ENCODE peak calls at places on chromosome 14, in seven cellular contexts. J is HepG2, T is HCT116, H is SK-N-SH, D is GM12878, M is K562, F is H1. P is an unnamed sample.

GRCh38 chr14:61653507-61653906 is 41.8 kb upstream of the HIF1A start:
- DNase-seq in J (no peak), T (no peak), H (no peak), D (no peak), M (no peak), F (no peak), P (peak; percentile 26)

GRCh38 chr14:100721568-100721967 is 5.1 kb upstream of the DLK1 start:
- DNase-seq in J (no peak), T (no peak), H (no peak), D (no peak), M (no peak), F (no peak), P (no peak)

GRCh38 chr14:24238123-24238522 is 4.3 kb downstream of the TINF2 start:
- DNase-seq in J (no peak), T (no peak), H (no peak), D (no peak), M (no peak), F (no peak), P (no peak)

GRCh38 chr14:29851397-29851796 is 76.2 kb downstream of the PRKD1 start:
- DNase-seq in J (no peak), T (no peak), H (no peak), D (no peak), M (no peak), F (no peak), P (no peak)

GRCh38 chr14:77151245-77151644 is 9.7 kb upstream of the ZDHHC22 start:
- DNase-seq in J (no peak), T (no peak), H (peak; percentile 70), D (no peak), M (peak; percentile 31), F (no peak), P (no peak)

GRCh38 chr14:54366726-54367707 is 29.8 kb upstream of the CDKN3 start:
- DNase-seq in J (peak; percentile 84), T (peak; percentile 49), H (peak; percentile 30), D (no peak), M (peak; percentile 12), F (no peak), P (peak; percentile 87)

GRCh38 chr14:106518054-106518943 is 991.9 kb downstream of the TMEM121 start:
- DNase-seq in J (no peak), T (no peak), H (peak; percentile 11), D (no peak), M (no peak), F (no peak), P (no peak)

GRCh38 chr14:29339491-29339890 is 572.9 kb downstream of the FOXG1 start:
- DNase-seq in J (no peak), T (no peak), H (no peak), D (no peak), M (no peak), F (no peak), P (no peak)

GRCh38 chr14:98173291-98173690 is 1098.7 kb downstream of the BCL11B start:
- DNase-seq in J (no peak), T (no peak), H (no peak), D (no peak), M (no peak), F (no peak), P (no peak)

GRCh38 chr14:38693423-38693822 is 409.6 kb downstream of the SEC23A start:
- DNase-seq in J (no peak), T (no peak), H (no peak), D (no peak), M (no peak), F (no peak), P (no peak)

GRCh38 chr14:47284283-47284682 is 391.1 kb downstream of the MDGA2 start:
- DNase-seq in J (no peak), T (no peak), H (no peak), D (no peak), M (no peak), F (no peak), P (no peak)

GRCh38 chr14:103808403-103809001 is 38.9 kb downstream of the PPP1R13B start:
- DNase-seq in J (peak; percentile 58), T (peak; percentile 58), H (peak; percentile 80), D (no peak), M (peak; percentile 55), F (peak; percentile 27), P (no peak)

GRCh38 chr14:36818212-36818611 is 156.6 kb downstream of the PAX9 start:
- DNase-seq in J (no peak), T (no peak), H (no peak), D (no peak), M (no peak), F (no peak), P (no peak)

GRCh38 chr14:96299441-96299840 is 43.4 kb downstream of the BDKRB1 start:
- DNase-seq in J (no peak), T (no peak), H (peak; percentile 62), D (no peak), M (no peak), F (no peak), P (no peak)

GRCh38 chr14:63078606-63079005 is 33.3 kb upstream of the KCNH5 start:
- DNase-seq in J (no peak), T (no peak), H (no peak), D (no peak), M (no peak), F (no peak), P (no peak)

GRCh38 chr14:93073833-93074769 is 41.6 kb downstream of the ITPK1 start:
- DNase-seq in J (peak; percentile 62), T (no peak), H (no peak), D (no peak), M (no peak), F (no peak), P (no peak)

GRCh38 chr14:83757896-83758295 is 1772.0 kb upstream of the FLRT2 start:
- DNase-seq in J (no peak), T (no peak), H (no peak), D (no peak), M (no peak), F (no peak), P (no peak)

GRCh38 chr14:72701232-72701555 is 192.7 kb downstream of the DPF3 start:
- DNase-seq in J (no peak), T (no peak), H (peak; percentile 37), D (no peak), M (no peak), F (no peak), P (no peak)

GRCh38 chr14:51872396-51872795 is 12.0 kb downstream of the GNG2 start:
- DNase-seq in J (no peak), T (no peak), H (peak; percentile 13), D (no peak), M (no peak), F (no peak), P (no peak)

GRCh38 chr14:95515080-95515489 is 1.4 kb downstream of the SYNE3 start:
- DNase-seq in J (no peak), T (no peak), H (peak; percentile 70), D (no peak), M (no peak), F (no peak), P (no peak)

GRCh38 chr14:31582286-31582691 is 21.1 kb downstream of the NUBPL start:
- DNase-seq in J (no peak), T (no peak), H (no peak), D (no peak), M (no peak), F (no peak), P (no peak)

GRCh38 chr14:102759416-102759815 is 17.8 kb upstream of the TRAF3 start:
- DNase-seq in J (no peak), T (no peak), H (no peak), D (no peak), M (peak; percentile 17), F (no peak), P (no peak)

GRCh38 chr14:64549805-64550538 is at the start of gene PPP1R36:
- DNase-seq in J (no peak), T (no peak), H (peak; percentile 71), D (no peak), M (no peak), F (no peak), P (no peak)
- TF ChIP-seq JUND in J (no peak), T (no peak), H (no peak), D (no peak), M (no peak), F (no peak), P (no peak)

GRCh38 chr14:94407906-94408305 is 19.5 kb upstream of the SERPINA1 start:
- DNase-seq in J (no peak), T (no peak), H (no peak), D (no peak), M (no peak), F (no peak), P (no peak)

GRCh38 chr14:94408546-94409095 is 20.2 kb upstream of the SERPINA1 start:
- DNase-seq in J (no peak), T (no peak), H (no peak), D (no peak), M (no peak), F (no peak), P (no peak)

GRCh38 chr14:94411638-94412037 is 23.2 kb upstream of the SERPINA1 start:
- DNase-seq in J (peak; percentile 40), T (no peak), H (no peak), D (no peak), M (no peak), F (no peak), P (peak; percentile 58)

DNA sequence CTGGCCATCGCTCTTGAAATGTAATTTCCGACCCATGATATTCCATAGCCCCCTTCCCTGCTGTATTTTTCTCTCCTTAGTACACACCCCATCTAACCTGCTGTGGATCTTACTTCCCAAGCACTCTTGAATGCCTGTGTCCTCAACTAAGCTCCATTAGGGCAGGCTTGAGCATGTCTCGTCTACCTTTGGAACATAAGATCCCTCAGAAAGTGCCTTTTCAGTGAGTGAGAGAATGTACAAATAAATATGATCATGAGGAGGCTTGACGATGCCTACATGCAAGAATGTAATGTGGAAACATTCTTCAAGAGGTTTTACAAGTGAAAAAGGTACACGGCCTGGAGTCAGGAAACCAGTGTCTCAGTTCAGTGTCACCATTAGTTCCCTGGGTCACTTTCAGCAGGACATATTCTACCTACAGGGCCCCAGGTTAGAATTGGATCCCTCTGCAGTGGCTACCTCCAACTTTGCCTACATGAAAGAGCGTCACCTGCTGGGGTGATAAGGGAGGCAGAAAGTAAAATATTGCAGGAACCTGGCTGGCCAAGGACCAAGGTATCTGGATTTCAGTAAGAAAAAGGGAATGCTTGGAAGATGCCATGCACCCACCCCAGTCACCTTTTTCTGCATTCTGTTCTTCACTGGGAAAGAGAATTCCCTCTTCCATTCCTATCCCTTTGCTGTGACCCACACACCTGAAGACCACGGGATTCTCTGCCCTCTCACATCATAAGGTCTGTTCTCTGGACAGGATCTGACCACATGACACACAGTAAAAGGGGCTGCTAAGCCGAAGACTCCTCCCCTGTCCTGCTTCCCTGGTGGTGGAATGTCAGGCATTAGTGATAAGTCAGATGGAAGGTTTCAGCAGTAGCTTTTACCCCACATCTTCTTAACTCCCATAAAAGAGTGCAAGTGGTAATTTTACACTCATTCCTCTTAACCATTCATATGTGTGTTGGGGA is 24.6 kb upstream of the SERPINA1 start:
- DNase-seq in J (peak; percentile 70), T (no peak), H (no peak), D (no peak), M (no peak), F (no peak), P (peak; percentile 94)
- TF ChIP-seq JUND in J (no peak), T (no peak), H (no peak), D (no peak), M (no peak), F (no peak), P (no peak)

GRCh38 chr14:78254911-78255431 is 84.8 kb downstream of the NRXN3 start:
- DNase-seq in J (no peak), T (no peak), H (no peak), D (no peak), M (no peak), F (no peak), P (no peak)
- TF ChIP-seq JUND in J (no peak), T (no peak), H (no peak), D (no peak), M (no peak), F (no peak), P (no peak)

GRCh38 chr14:39739796-39740195 is 307.6 kb upstream of the FBXO33 start:
- DNase-seq in J (no peak), T (no peak), H (no peak), D (no peak), M (no peak), F (no peak), P (no peak)

GRCh38 chr14:39740454-39740853 is 308.2 kb upstream of the FBXO33 start:
- DNase-seq in J (no peak), T (no peak), H (no peak), D (no peak), M (no peak), F (no peak), P (no peak)
- TF ChIP-seq JUND in J (no peak), T (no peak), H (no peak), D (no peak), M (no peak), F (no peak), P (no peak)

P was measured in T47D.